ENCODE peak calls at places on chromosomes 11 and 22, in six cellular contexts. F is endothelial cell of umbilical vein; B is upper lobe of right lung; E is naive thymus-derived CD4-positive, alpha-beta T cell; L is heart left ventricle; H is colonic mucosa. I is an unnamed sample.

GRCh38 chr11:108559904-108560303 is 33.7 kb downstream of the EXPH5 start:
- DNase-seq in F (no peak), B (no peak), E (no peak), L (no peak), H (no peak), I (no peak)

GRCh38 chr22:44159230-44159629 is 21.5 kb upstream of the PARVG start:
- DNase-seq in F (no peak), B (no peak), E (no peak), L (no peak), H (no peak), I (peak; percentile 70)

GRCh38 chr22:32199341-32199740 is 5.5 kb downstream of the RFPL2 start:
- DNase-seq in F (no peak), B (no peak), E (no peak), L (no peak), H (no peak), I (no peak)

GRCh38 chr22:30183271-30183670 is 63.3 kb downstream of the LIF start:
- DNase-seq in F (no peak), B (no peak), E (no peak), L (no peak), H (no peak), I (no peak)

GRCh38 chr11:130215531-130216220 is 56.1 kb downstream of the ST14 start:
- DNase-seq in F (no peak), B (peak; percentile 61), E (no peak), L (no peak), H (no peak), I (no peak)

GRCh38 chr11:68213555-68214172 is 568 bp upstream of the KMT5B start:
- DNase-seq in F (peak; percentile 87), B (peak; percentile 93), E (peak; percentile 88), L (peak; percentile 92), H (peak; percentile 79), I (peak; percentile 94)

GRCh38 chr11:129655247-129655832 is 160.3 kb upstream of the TMEM45B start:
- DNase-seq in F (no peak), B (no peak), E (no peak), L (no peak), H (no peak), I (no peak)

GRCh38 chr22:46057762-46058420 is 80.9 kb upstream of the WNT7B start:
- DNase-seq in F (no peak), B (peak; percentile 71), E (peak; percentile 53), L (peak; percentile 65), H (no peak), I (peak; percentile 53)

GRCh38 chr11:68282861-68283230 is 11.1 kb upstream of the C11orf24 start:
- DNase-seq in F (no peak), B (no peak), E (no peak), L (no peak), H (no peak), I (no peak)

GRCh38 chr22:27998511-27999410 is 79.7 kb upstream of the PITPNB start:
- DNase-seq in F (no peak), B (peak; percentile 61), E (no peak), L (peak; percentile 25), H (no peak), I (no peak)

GRCh38 chr22:17013396-17014100 is 5.5 kb upstream of the GAB4 start:
- DNase-seq in F (no peak), B (no peak), E (no peak), L (no peak), H (no peak), I (no peak)

GRCh38 chr11:2930705-2931415 is 1.6 kb upstream of the PHLDA2 start:
- DNase-seq in F (peak; percentile 68), B (peak; percentile 94), E (no peak), L (peak; percentile 66), H (peak; percentile 95), I (peak; percentile 56)

GRCh38 chr11:107385361-107385982 is 72.2 kb downstream of the CWF19L2 start:
- DNase-seq in F (no peak), B (no peak), E (no peak), L (no peak), H (no peak), I (no peak)

GRCh38 chr11:81301426-81301825 is 1432.2 kb downstream of the FAM181B start:
- DNase-seq in F (no peak), B (no peak), E (no peak), L (no peak), H (no peak), I (no peak)

GRCh38 chr22:29309332-29310064 is 3.0 kb downstream of the GAS2L1 start:
- DNase-seq in F (peak; percentile 64), B (no peak), E (no peak), L (peak; percentile 88), H (peak; percentile 62), I (no peak)

GRCh38 chr11:93740031-93740801 is 1.1 kb downstream of the TAF1D start:
- DNase-seq in F (peak; percentile 16), B (peak; percentile 68), E (no peak), L (no peak), H (peak; percentile 47), I (peak; percentile 26)

GRCh38 chr11:96105197-96105895 is 181.4 kb upstream of the MTMR2 start:
- DNase-seq in F (no peak), B (no peak), E (peak; percentile 82), L (no peak), H (no peak), I (no peak)

GRCh38 chr22:31623634-31624312 is 38.2 kb downstream of the PISD start:
- DNase-seq in F (no peak), B (no peak), E (no peak), L (no peak), H (no peak), I (no peak)

GRCh38 chr11:61115498-61116224 is 13.4 kb downstream of the CD5 start:
- DNase-seq in F (no peak), B (no peak), E (no peak), L (no peak), H (no peak), I (no peak)

GRCh38 chr11:61114913-61115312 is 12.6 kb downstream of the CD5 start:
- DNase-seq in F (no peak), B (no peak), E (no peak), L (no peak), H (no peak), I (no peak)

GRCh38 chr11:61111060-61111435 is 8.8 kb downstream of the CD5 start:
- DNase-seq in F (no peak), B (no peak), E (no peak), L (no peak), H (no peak), I (no peak)

GRCh38 chr11:61111786-61112517 is 9.7 kb downstream of the CD5 start:
- DNase-seq in F (no peak), B (no peak), E (peak; percentile 77), L (no peak), H (no peak), I (no peak)

GRCh38 chr11:61113209-61113608 is 10.9 kb downstream of the CD5 start:
- DNase-seq in F (no peak), B (peak; percentile 16), E (no peak), L (no peak), H (no peak), I (no peak)
- H3K4me3 ChIP-seq in F (no peak overlapping the region), B (no peak overlapping the region), E (peak overlapping the region; percentile 9), L (no peak overlapping the region), H (no peak overlapping the region), I (no peak overlapping the region)

GRCh38 chr11:115963170-115963569 is 459.0 kb upstream of the CADM1 start:
- DNase-seq in F (no peak), B (no peak), E (no peak), L (no peak), H (no peak), I (no peak)

GRCh38 chr11:115959098-115959497 is 454.9 kb upstream of the CADM1 start:
- DNase-seq in F (no peak), B (no peak), E (no peak), L (no peak), H (no peak), I (no peak)

GRCh38 chr11:115965754-115966504 is 461.7 kb upstream of the CADM1 start:
- DNase-seq in F (no peak), B (peak; percentile 74), E (no peak), L (peak; percentile 51), H (no peak), I (no peak)

GRCh38 chr11:115961168-115962003 is 457.2 kb upstream of the CADM1 start:
- DNase-seq in F (no peak), B (no peak), E (no peak), L (no peak), H (no peak), I (no peak)

GRCh38 chr11:115964091-115964490 is 459.9 kb upstream of the CADM1 start:
- DNase-seq in F (no peak), B (no peak), E (no peak), L (no peak), H (no peak), I (no peak)
- H3K27me3 ChIP-seq in F (no peaks in the 10 kb centered on the region), B (no peaks in the 10 kb centered on the region), E (no peaks in the 10 kb centered on the region), L (no peaks in the 10 kb centered on the region), H (no peaks in the 10 kb centered on the region), I (no peaks in the 10 kb centered on the region)

DNA sequence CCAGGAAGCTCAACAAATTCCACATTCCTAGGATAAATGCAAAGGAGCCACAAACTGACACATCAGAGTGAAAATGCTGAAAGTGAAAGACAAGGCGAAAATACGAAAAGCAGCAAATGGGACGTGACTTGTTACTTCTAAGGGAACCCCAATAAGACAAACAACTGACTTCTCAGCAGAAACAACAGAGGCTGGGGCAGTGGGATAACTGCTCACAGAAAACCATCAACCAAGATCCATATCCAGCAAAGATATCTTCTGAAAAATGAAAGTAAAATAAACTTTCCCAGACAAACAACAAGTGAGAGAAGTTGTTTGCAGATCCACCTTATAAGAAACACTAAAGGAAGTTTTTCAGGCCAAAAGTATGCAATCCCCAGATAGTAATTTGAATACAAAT is 72.1 kb downstream of the DGCR2 start:
- DNase-seq in F (no peak), B (no peak), E (no peak), L (no peak), H (no peak), I (no peak)
- H3K36me3 ChIP-seq in F (peaks cover 7% of the 10 kb centered on the region), B (peaks cover 97% of the 10 kb centered on the region), E (peaks cover 7% of the 10 kb centered on the region), L (peaks cover 31% of the 10 kb centered on the region), H (peaks cover 20% of the 10 kb centered on the region), I (peaks cover 33% of the 10 kb centered on the region)

GRCh38 chr11:16240687-16241086 is 115.7 kb downstream of the SOX6 start:
- DNase-seq in F (no peak), B (no peak), E (no peak), L (no peak), H (no peak), I (no peak)

GRCh38 chr11:16242806-16243205 is 113.5 kb downstream of the SOX6 start:
- DNase-seq in F (no peak), B (no peak), E (no peak), L (no peak), H (no peak), I (no peak)

DNA sequence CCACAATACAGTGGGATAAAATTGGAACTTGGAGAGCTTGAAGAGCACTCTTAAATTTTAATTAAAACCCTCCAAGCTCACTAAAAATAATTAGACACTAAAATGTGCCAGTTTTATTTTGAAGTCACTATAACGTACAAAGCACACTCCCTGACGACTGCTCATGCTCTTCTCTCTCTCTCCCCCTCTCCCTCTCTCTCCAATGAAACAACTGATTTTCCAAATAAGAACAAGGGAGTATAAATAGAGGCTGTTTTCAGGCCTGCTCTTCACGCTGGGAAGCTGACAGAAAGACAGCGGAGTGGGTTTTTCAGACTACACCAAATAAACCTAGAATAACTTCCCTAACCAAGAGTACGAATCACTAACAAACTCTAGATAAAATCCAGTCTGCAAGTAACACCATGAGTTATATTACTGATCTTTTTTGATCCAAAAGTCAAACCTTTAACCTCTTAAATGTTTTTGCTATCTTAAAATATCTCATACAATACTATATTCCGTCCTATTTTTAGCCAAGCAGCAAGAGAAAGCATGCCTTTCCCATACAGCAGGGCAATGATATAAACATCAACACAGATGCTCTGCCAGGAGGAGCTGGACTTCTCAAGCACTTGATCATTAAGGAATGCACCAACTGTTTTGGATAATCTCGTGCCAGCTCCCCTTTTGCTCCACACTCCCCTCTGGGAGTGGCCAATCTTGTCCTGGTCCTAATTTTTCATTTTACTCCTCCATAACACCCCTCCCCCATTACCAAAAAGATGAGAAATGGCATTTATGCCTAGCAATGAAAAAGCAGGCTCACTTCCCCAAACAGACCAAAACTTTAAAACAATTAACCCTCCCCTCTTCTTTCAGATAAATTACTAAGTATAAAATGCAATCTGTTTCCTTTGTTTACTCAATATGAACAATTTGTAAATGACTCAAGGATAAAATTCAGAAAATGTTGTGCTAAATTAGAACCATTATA is 116.9 kb downstream of the SOX6 start:
- DNase-seq in F (no peak), B (no peak), E (no peak), L (no peak), H (no peak), I (peak; percentile 10)
- H3K4me3 ChIP-seq in F (no peak overlapping the region), B (no peak overlapping the region), E (no peak overlapping the region), L (peak overlapping the region; percentile 9), H (no peak overlapping the region), I (no peak overlapping the region)